ENCODE peak calls at places on chromosomes 13 and 19, in four cellular contexts. D, L, O and C are unnamed samples.

GRCh38 chr13:56393549-56393948 is 747.2 kb upstream of the PRR20A start:
- DNase-seq in D (no peak), L (no peak), O (no peak), C (peak; percentile 32)

GRCh38 chr13:100491164-100491847 is 97.3 kb downstream of the GGACT start:
- DNase-seq in D (no peak), L (peak; percentile 70), O (no peak), C (no peak)

GRCh38 chr13:105272660-105273631 is 1262.5 kb downstream of the EFNB2 start:
- DNase-seq in D (no peak), L (no peak), O (no peak), C (no peak)

GRCh38 chr13:26965976-26966375 is 205.4 kb upstream of the GPR12 start:
- DNase-seq in D (peak; percentile 69), L (peak; percentile 83), O (no peak), C (no peak)

GRCh38 chr19:32869369-32870153 is at the start of gene SLC7A9:
- DNase-seq in D (no peak), L (no peak), O (no peak), C (no peak)

GRCh38 chr13:20313896-20314295 is 81.8 kb upstream of the GJB6 start:
- DNase-seq in D (no peak), L (no peak), O (no peak), C (no peak)

GRCh38 chr19:18336121-18336520 is 4.3 kb upstream of the PGPEP1 start:
- DNase-seq in D (no peak), L (no peak), O (no peak), C (peak; percentile 29)

GRCh38 chr19:35170359-35171061 is 16.0 kb downstream of the FXYD5 start:
- DNase-seq in D (no peak), L (no peak), O (no peak), C (no peak)

GRCh38 chr19:46898731-46899130 is 37.9 kb downstream of the ARHGAP35 start:
- DNase-seq in D (no peak), L (peak; percentile 17), O (no peak), C (peak; percentile 33)

GRCh38 chr13:45331123-45331619 is 9.8 kb downstream of the TPT1 start:
- DNase-seq in D (no peak), L (no peak), O (no peak), C (no peak)
- H3K4me1 ChIP-seq in D (peaks cover 81% of the 10 kb centered on the region), L (peaks cover 8% of the 10 kb centered on the region), O (peaks cover 67% of the 10 kb centered on the region), C (peaks cover 11% of the 10 kb centered on the region)

DNA sequence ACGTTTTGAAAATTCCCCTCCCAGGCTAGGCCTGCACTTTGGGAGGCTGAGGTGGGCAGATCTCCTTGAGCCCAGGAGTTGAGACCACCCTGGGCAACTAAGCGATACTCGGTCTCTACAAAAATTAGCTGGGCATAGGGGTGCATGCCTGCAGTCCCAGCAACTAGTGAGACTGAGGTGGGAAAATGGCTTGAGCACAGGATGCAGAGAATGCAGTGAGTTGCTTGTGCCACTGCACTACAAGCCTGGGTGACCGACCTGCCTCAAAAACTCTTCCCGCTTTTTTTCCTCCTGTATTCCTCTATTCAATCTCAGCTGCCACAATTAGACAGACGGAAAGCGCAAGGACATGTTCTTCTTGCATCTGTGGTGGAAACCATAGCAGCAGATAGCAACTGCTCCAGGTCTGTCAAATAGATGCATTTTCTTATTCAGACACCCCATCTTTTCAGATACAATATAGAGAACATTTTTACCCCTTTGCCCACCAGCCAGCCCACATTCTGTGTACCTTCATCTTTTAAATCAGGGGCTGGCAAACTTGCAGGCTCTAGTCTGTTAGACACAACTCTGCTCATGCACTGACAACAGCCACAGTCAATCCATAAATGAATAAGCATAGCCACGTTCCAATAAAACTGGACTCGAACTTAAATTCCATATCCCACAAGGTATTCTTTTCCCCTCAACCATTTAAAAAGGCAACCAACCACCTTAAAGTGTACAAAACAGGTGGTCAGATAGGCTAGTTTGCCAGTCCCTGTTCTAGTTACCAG is 4.8 kb downstream of the TPT1 start:
- DNase-seq in D (no peak), L (no peak), O (no peak), C (peak; percentile 21)
- H3K4me1 ChIP-seq in D (peaks cover 83% of the 10 kb centered on the region), L (peaks cover 2% of the 10 kb centered on the region), O (peaks cover 60% of the 10 kb centered on the region), C (peaks cover 33% of the 10 kb centered on the region)

DNA sequence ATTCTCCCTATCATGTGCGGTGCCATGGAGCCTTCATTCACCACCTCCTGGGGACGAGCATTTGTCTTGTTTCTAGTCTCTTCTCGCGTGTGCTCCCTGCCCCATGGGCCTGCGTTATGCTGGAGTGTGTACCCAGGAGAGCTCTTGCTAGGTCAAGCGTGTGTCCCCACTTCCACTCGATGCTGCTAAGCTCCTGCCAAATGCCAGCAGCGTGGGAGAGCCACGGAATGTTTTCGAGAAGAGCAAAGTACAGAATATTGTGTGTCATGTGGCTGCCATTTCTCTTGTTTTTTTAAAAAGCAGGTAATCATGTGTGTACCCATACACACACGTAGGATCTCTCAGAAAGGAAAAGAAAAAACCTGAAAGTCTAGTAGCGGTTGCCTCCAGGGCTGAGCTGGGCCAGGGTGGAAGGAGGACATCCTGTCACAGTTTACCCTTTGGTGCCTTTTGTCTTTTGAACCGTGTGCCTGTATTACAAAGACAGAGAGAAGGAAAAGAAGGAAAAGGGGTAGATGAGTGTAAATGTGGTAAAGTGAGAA is 28.6 kb downstream of the PAK4 start:
- DNase-seq in D (no peak), L (no peak), O (no peak), C (no peak)
- H3K4me1 ChIP-seq in D (no peaks in the 10 kb centered on the region), L (peaks cover 22% of the 10 kb centered on the region), O (no peaks in the 10 kb centered on the region), C (peaks cover 17% of the 10 kb centered on the region)

GRCh38 chr13:33279898-33280549 is 5.5 kb downstream of the STARD13 start:
- DNase-seq in D (no peak), L (no peak), O (no peak), C (no peak)

GRCh38 chr13:33281951-33282595 is 3.5 kb downstream of the STARD13 start:
- DNase-seq in D (no peak), L (no peak), O (no peak), C (no peak)

GRCh38 chr13:33279414-33279813 is 6.1 kb downstream of the STARD13 start:
- DNase-seq in D (no peak), L (no peak), O (no peak), C (no peak)

GRCh38 chr13:33280550-33280905 is 5.0 kb downstream of the STARD13 start:
- DNase-seq in D (no peak), L (no peak), O (no peak), C (no peak)

DNA sequence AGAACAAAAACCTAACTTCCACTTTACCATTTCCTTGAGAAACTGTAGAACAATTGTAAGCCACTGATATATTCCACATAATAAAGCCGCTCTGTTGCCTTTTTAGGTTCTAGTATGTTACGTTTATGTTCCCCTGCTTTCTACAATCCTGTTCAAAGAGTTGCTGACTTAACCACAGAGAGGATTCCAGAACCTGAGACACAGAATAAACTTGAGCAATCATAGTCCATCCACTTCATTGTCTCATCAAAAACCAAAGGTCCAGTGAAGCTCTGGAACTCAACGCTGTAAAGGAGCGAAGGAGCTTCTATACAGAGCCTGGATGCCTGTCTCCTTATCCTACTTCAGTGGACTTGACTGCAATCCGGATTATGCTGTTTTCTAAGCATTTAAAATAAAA is 4.6 kb downstream of the STARD13 start:
- DNase-seq in D (no peak), L (no peak), O (no peak), C (no peak)
- H3K4me1 ChIP-seq in D (peaks cover 63% of the 10 kb centered on the region), L (peaks cover 6% of the 10 kb centered on the region), O (peaks cover 1% of the 10 kb centered on the region), C (peaks cover 14% of the 10 kb centered on the region)

GRCh38 chr13:114062341-114062740 is 70.1 kb downstream of the RASA3 start:
- DNase-seq in D (no peak), L (no peak), O (no peak), C (no peak)
- H3K4me1 ChIP-seq in D (peaks cover 23% of the 10 kb centered on the region), L (peaks cover 17% of the 10 kb centered on the region), O (peaks cover 57% of the 10 kb centered on the region), C (peaks cover 9% of the 10 kb centered on the region)

GRCh38 chr19:38692458-38693379 is 45.3 kb downstream of the ACTN4 start:
- DNase-seq in D (no peak), L (no peak), O (no peak), C (peak; percentile 67)

GRCh38 chr19:38695319-38695683 is 47.9 kb downstream of the ACTN4 start:
- DNase-seq in D (no peak), L (no peak), O (no peak), C (no peak)

GRCh38 chr19:38695832-38696732 is 48.2 kb downstream of the CAPN12 start:
- DNase-seq in D (no peak), L (no peak), O (no peak), C (no peak)

GRCh38 chr19:38691938-38692457 is 44.5 kb downstream of the ACTN4 start:
- DNase-seq in D (no peak), L (peak; percentile 37), O (no peak), C (no peak)

DNA sequence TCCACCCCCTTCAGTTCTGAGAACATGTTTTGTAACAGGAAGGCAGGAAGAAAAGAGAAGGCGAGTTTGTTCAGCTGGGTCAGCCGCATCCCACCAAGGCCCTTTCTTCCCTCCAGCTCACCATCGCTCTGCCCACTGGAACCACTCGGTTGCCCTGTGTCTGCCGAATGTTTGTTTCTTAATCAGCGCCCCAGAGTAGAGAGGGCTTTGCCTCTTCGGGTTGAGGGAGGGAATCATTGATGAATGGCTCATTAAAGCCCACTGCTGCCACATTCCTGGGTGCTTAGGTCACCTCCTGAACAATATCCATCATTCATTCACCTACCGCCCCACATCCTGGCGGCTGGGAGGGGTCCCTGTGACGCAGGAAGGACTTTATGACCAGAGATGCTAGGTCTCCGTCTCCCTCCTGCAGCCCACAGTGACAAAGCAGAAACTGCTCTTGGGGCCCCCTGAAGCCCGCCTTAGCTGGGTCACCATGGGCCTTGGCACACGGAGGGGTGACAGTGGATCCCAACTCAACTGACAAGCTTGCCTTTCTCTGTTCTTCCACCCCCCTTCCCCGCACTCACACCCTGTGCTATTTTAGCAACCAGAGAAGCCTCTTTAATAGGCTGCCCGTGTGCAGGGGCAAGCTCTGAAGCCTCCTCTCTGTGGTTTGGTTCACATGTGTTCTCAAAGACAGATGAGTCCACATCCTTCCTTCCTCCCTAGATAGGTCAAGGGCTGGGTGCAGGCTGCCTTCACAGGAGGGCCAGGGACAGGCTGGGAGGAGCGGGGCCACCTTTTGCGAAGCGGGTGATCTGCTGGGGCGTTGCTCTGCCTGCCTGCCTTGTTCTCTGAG is 46.2 kb downstream of the ACTN4 start:
- DNase-seq in D (peak; percentile 77), L (no peak), O (no peak), C (peak; percentile 85)
- H3K4me1 ChIP-seq in D (peaks cover 19% of the 10 kb centered on the region), L (peaks cover 17% of the 10 kb centered on the region), O (peaks cover 10% of the 10 kb centered on the region), C (peaks cover 71% of the 10 kb centered on the region)

DNA sequence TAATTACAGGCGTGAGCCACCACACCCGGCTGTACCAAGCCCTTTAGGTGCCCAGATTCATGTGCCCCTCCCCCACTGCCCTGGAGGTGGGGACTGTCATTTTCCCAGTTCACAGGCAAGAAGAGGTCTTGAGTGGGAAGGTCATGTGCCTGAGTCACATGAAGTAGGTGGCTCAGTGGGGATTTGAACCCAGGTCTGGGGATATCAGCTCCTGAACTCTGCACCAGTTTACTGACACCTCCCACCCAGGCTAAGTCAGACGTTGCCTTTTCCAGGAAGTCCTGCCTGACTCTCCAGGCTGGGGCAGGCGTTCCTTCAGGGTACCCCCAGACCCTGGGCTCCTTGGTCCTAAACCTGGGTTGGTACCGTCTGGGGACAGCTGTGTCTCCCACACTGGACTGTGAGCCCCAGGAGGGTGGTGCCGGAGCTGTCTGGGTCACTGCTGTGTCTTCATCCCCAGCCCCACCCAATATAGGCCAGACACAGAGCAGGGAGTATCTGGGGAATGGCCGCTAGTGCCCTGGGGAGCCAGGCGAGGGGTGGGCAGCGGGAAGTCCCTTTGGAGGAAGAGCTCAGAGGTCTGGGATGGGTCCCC is 8.6 kb downstream of the VASP start:
- DNase-seq in D (no peak), L (no peak), O (no peak), C (no peak)
- H3K4me1 ChIP-seq in D (no peaks in the 10 kb centered on the region), L (peaks cover 3% of the 10 kb centered on the region), O (peaks cover 24% of the 10 kb centered on the region), C (no peaks in the 10 kb centered on the region)

GRCh38 chr13:41001695-41002094 is 17.4 kb downstream of the ELF1 start:
- DNase-seq in D (no peak), L (no peak), O (no peak), C (no peak)
- H3K4me1 ChIP-seq in D (peaks cover 10% of the 10 kb centered on the region), L (peaks cover 4% of the 10 kb centered on the region), O (peaks cover 66% of the 10 kb centered on the region), C (peaks cover 7% of the 10 kb centered on the region)

GRCh38 chr19:38699647-38700349 is 44.5 kb downstream of the CAPN12 start:
- DNase-seq in D (no peak), L (no peak), O (no peak), C (no peak)
- H3K4me1 ChIP-seq in D (no peaks in the 10 kb centered on the region), L (peaks cover 25% of the 10 kb centered on the region), O (no peaks in the 10 kb centered on the region), C (peaks cover 19% of the 10 kb centered on the region)